ENCODE peak calls at places on chromosomes 7 and 10, in eight cellular contexts. E is Peyer's patch, F is IMR-90, D is astrocyte, T is lung, P is lower lobe of right lung, I is thoracic aorta, U is brain microvascular endothelial cell. B is an unnamed sample. For H3K27me3, the result is how much of the 10 kb centered on the place peaks cover.

GRCh38 chr7:133512560-133512959 is 259.7 kb downstream of the EXOC4 start:
- DNase-seq in P (no peak), D (peak), F (peak), U (peak), T (no peak), E (no peak), I (no peak), B (no peak)

GRCh38 chr10:7902413-7902812 is 84.1 kb downstream of the TAF3 start:
- DNase-seq in D (no peak), F (no peak), U (no peak), I (no peak), T (no peak), P (no peak), E (no peak), B (no peak)

GRCh38 chr7:137989127-137989526 is 12.8 kb downstream of the CREB3L2 start:
- DNase-seq in P (no peak), T (no peak), U (no peak), F (no peak), E (no peak), I (no peak), D (no peak), B (no peak)

GRCh38 chr10:76382381-76382851 is 951.0 kb downstream of the LRMDA start:
- DNase-seq in D (peak), I (no peak), E (no peak), T (no peak), U (peak), F (peak), P (no peak), B (no peak)

GRCh38 chr10:89163265-89163995 is 43.7 kb downstream of the CH25H start:
- DNase-seq in I (no peak), F (no peak), U (no peak), P (peak), E (no peak), T (peak), D (no peak), B (no peak)

GRCh38 chr10:28676297-28676967 is 889 bp upstream of the BAMBI start:
- DNase-seq in D (no peak), P (no peak), E (no peak), F (no peak), U (no peak), I (no peak), T (no peak), B (peak)

GRCh38 chr10:43216931-43217562 is 49.8 kb downstream of the RASGEF1A start:
- DNase-seq in E (no peak), I (no peak), F (no peak), T (no peak), D (no peak), P (peak), U (no peak), B (no peak)

GRCh38 chr7:28739128-28739527 is 219.0 kb downstream of the TRIL start:
- DNase-seq in E (no peak), T (no peak), P (no peak), F (no peak), I (no peak), D (no peak), U (no peak), B (no peak)

GRCh38 chr10:3787001-3787400 is 2.0 kb upstream of the KLF6 start:
- DNase-seq in D (no peak), F (peak), I (no peak), T (no peak), U (no peak), E (no peak), P (no peak), B (no peak)

GRCh38 chr10:44995581-44995913 is 5.2 kb upstream of the ZNF22 start:
- DNase-seq in E (no peak), I (no peak), F (no peak), D (no peak), T (no peak), U (no peak), P (no peak), B (no peak)

GRCh38 chr10:103969436-103969835 is 2.5 kb downstream of the SLK start:
- DNase-seq in I (no peak), E (no peak), U (no peak), D (no peak), F (no peak), T (no peak), P (no peak), B (no peak)

GRCh38 chr10:129971381-129972144 is 7.5 kb upstream of the EBF3 start:
- DNase-seq in I (no peak), T (peak), D (no peak), P (peak), F (peak), U (no peak), E (peak), B (no peak)

GRCh38 chr7:87316846-87317545 is 28.5 kb upstream of the CROT start:
- DNase-seq in D (peak), T (no peak), F (peak), I (no peak), U (peak), E (no peak), P (no peak), B (no peak)

GRCh38 chr7:142196066-142196840 is 61.6 kb downstream of the PRSS58 start:
- DNase-seq in P (no peak), I (no peak), F (no peak), T (no peak), E (no peak), D (peak), U (no peak), B (no peak)

GRCh38 chr10:118543714-118544400 is 51.6 kb downstream of the PRLHR start:
- DNase-seq in U (peak), E (peak), T (peak), F (peak), D (peak), I (no peak), P (peak), B (peak)

GRCh38 chr10:77190275-77190674 is 447.3 kb downstream of the KCNMA1 start:
- DNase-seq in I (no peak), U (no peak), P (no peak), T (no peak), F (no peak), D (no peak), E (no peak), B (no peak)

GRCh38 chr10:78071140-78071856 is 37.6 kb downstream of the RPS24 start:
- DNase-seq in U (no peak), I (no peak), E (no peak), P (no peak), D (no peak), F (no peak), T (no peak), B (no peak)

GRCh38 chr7:134331393-134331792 is 14.7 kb upstream of the SLC35B4 start:
- DNase-seq in D (no peak), F (no peak), T (no peak), U (no peak), P (no peak), I (no peak), E (no peak), B (no peak)

GRCh38 chr10:49679480-49679893 is at the start of gene C10orf53:
- DNase-seq in I (no peak), D (peak), E (no peak), F (peak), T (no peak), P (peak), U (peak), B (no peak)

GRCh38 chr10:2214035-2214434 is 476.7 kb upstream of the ADARB2 start:
- DNase-seq in T (no peak), F (no peak), I (no peak), E (no peak), U (peak), P (no peak), D (peak), B (no peak)

GRCh38 chr10:32980242-32980557 is 22.2 kb upstream of the ITGB1 start:
- DNase-seq in P (no peak), T (no peak), E (no peak), F (no peak), U (no peak), I (no peak), D (no peak), B (no peak)

GRCh38 chr10:70892631-70893030 is 4.3 kb upstream of the PCBD1 start:
- DNase-seq in T (no peak), I (no peak), P (no peak), D (no peak), U (no peak), E (no peak), F (no peak), B (no peak)

GRCh38 chr10:70891636-70892035 is 3.3 kb upstream of the PCBD1 start:
- DNase-seq in T (no peak), P (no peak), U (no peak), D (peak), I (no peak), E (no peak), F (no peak), B (no peak)

GRCh38 chr10:70894416-70894815 is 6.1 kb upstream of the PCBD1 start:
- DNase-seq in U (no peak), D (no peak), F (no peak), I (no peak), P (no peak), T (no peak), E (no peak), B (no peak)

GRCh38 chr10:70890917-70891431 is 2.6 kb upstream of the PCBD1 start:
- DNase-seq in U (no peak), P (no peak), I (no peak), T (no peak), E (no peak), F (no peak), D (no peak), B (peak)

GRCh38 chr10:70893227-70894006 is 5.1 kb upstream of the PCBD1 start:
- DNase-seq in P (no peak), I (no peak), T (no peak), F (no peak), U (no peak), D (no peak), E (no peak), B (no peak)
- TF ChIP-seq CTCF in P (no peak), I (no peak), T (no peak), F (no peak), U (no peak), D (no peak), E (no peak), B (no peak)

DNA sequence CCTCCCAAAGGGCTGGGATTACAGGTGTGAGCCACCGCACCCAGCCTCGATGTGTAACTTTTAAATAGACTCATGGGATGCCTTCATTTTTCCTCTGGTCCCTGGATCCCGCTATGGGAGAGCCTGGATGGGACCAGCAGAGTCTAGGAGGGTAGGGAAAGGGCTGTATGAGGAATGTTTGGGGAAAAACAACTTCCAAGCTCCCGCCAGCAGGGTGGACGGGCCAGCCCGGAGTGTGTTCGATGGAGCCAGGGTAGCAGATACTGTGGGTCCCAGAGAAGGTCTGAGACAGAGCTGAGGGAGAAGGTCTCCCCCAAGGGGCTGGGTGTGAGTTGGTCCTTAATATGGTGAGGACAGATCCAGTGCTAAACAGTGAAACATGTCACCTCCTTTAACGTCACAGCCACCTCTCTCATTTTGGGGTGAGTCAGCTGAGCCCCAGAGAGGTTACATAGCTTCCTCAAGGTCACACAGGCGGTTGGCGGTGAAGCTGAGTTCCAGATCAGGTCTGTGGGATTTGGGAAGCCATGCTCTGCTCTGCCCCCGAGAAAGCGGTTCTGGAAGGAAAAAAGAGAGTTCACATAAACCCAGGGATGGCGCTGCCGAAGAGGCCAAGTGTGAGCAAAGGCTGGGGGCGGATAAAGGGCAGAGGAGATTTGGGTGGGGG is 66.4 kb downstream of the MYL10 start:
- DNase-seq in F (no peak), U (no peak), I (no peak), T (no peak), P (no peak), E (no peak), D (no peak), B (no peak)
- H3K27me3 ChIP-seq in F (half or more), U (under half), I (under half), T (under half), P (under half), E (under half), D (under half), B (under half)

GRCh38 chr10:84177541-84178386 is 4.2 kb downstream of the GPR15LG start:
- DNase-seq in E (no peak), U (no peak), F (no peak), P (no peak), D (no peak), I (no peak), T (no peak), B (no peak)
- H3K4me3 ChIP-seq in E (no peak), U (no peak), F (no peak), P (no peak), D (no peak), I (no peak), T (no peak), B (no peak)

GRCh38 chr7:100051611-100052010 is 2.0 kb downstream of the ZSCAN21 start:
- DNase-seq in T (no peak), U (no peak), E (no peak), D (no peak), I (no peak), P (no peak), F (no peak), B (no peak)

GRCh38 chr7:100057006-100057405 is 7.4 kb downstream of the ZSCAN21 start:
- DNase-seq in T (no peak), I (no peak), U (no peak), P (no peak), E (no peak), D (no peak), F (no peak), B (no peak)

GRCh38 chr7:100049441-100050291 is at the start of gene ZSCAN21:
- DNase-seq in P (peak), F (peak), U (peak), E (peak), T (peak), D (peak), I (peak), B (peak)

GRCh38 chr7:100048680-100049079 is 894 bp upstream of the ZSCAN21 start:
- DNase-seq in I (no peak), E (no peak), F (no peak), T (no peak), D (no peak), U (no peak), P (no peak), B (no peak)

DNA sequence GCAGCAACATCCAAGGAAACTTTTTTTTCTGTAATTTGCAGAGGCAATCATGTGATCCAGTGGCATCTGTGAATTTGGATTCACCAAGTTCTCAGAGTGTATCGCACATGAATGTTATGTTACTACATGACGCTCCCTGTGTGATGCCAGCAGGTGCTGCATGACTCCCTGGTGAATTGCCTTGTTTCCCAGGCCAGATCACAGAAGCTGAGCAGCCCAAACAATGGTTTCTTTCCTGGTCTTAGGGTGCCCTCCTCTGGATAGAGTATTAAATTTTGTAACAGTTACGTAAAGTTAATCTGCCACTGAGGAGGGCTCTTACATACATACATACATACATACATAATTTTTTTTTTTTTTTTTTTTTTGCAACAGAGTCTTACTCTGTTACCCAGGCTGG is 3.6 kb downstream of the ZSCAN21 start:
- DNase-seq in D (peak), T (peak), E (no peak), U (peak), P (no peak), I (no peak), F (peak), B (peak)
- TF ChIP-seq CTCF in D (peak), T (peak), E (no peak), U (peak), P (no peak), I (no peak), F (peak), B (peak)

GRCh38 chr7:150627959-150628358 is 4.2 kb downstream of the GIMAP6 start:
- DNase-seq in T (no peak), P (no peak), U (no peak), D (no peak), F (no peak), I (no peak), E (no peak), B (no peak)
- H3K27me3 ChIP-seq in T (under half), P (under half), U (under half), D (under half), F (under half), I (under half), E (under half), B (under half)